ENCODE peak calls at places on chromosomes 6 and 20, in nine cellular contexts. One of them, this sample, is unnamed.

GRCh38 chr6:7106752-7107577 is 796 bp upstream of the RREB1 start:
- DNase-seq in neural crest cell: peak; percentile 15
- DNase-seq in activated B cell treated with CpG ODN at 0.5 μM for 24 hours: peak; percentile 59
- DNase-seq in stimulated activated CD4-positive, alpha-beta T cell treated with anti-CD3 and anti-CD28 coated beads, Interleukin-4, amount 100 ng/mL, for 48 hours: peak; percentile 57
- DNase-seq in ACHN: no peak
- DNase-seq in NCI-H524: peak; percentile 56
- DNase-seq in AG08395: peak; percentile 60
- DNase-seq in activated CD4-positive, alpha-beta T cell treated with anti-CD3 and anti-CD28 coated beads, Interleukin-2, amount 50 U/mL, for 48 hours: peak; percentile 67
- DNase-seq in Right ventricle myocardium superior: peak; percentile 51
- DNase-seq in this sample: peak; percentile 37

GRCh38 chr6:115570326-115570725 is 490.4 kb downstream of the FRK start:
- DNase-seq in AG08395: peak; percentile 53
- DNase-seq in ACHN: no peak
- DNase-seq in neural crest cell: no peak
- DNase-seq in activated B cell treated with CpG ODN at 0.5 μM for 24 hours: no peak
- DNase-seq in Right ventricle myocardium superior: no peak
- DNase-seq in NCI-H524: no peak
- DNase-seq in stimulated activated CD4-positive, alpha-beta T cell treated with anti-CD3 and anti-CD28 coated beads, Interleukin-4, amount 100 ng/mL, for 48 hours: no peak
- DNase-seq in activated CD4-positive, alpha-beta T cell treated with anti-CD3 and anti-CD28 coated beads, Interleukin-2, amount 50 U/mL, for 48 hours: no peak
- DNase-seq in this sample: no peak

GRCh38 chr6:136889271-136890193 is 32.6 kb upstream of the SLC35D3 start:
- DNase-seq in NCI-H524: no peak
- DNase-seq in neural crest cell: no peak
- DNase-seq in ACHN: no peak
- DNase-seq in activated CD4-positive, alpha-beta T cell treated with anti-CD3 and anti-CD28 coated beads, Interleukin-2, amount 50 U/mL, for 48 hours: no peak
- DNase-seq in activated B cell treated with CpG ODN at 0.5 μM for 24 hours: no peak
- DNase-seq in Right ventricle myocardium superior: no peak
- DNase-seq in AG08395: no peak
- DNase-seq in stimulated activated CD4-positive, alpha-beta T cell treated with anti-CD3 and anti-CD28 coated beads, Interleukin-4, amount 100 ng/mL, for 48 hours: no peak
- DNase-seq in this sample: no peak

GRCh38 chr20:50141811-50142561 is 11.5 kb downstream of the PEDS1 start:
- DNase-seq in ACHN: no peak
- DNase-seq in stimulated activated CD4-positive, alpha-beta T cell treated with anti-CD3 and anti-CD28 coated beads, Interleukin-4, amount 100 ng/mL, for 48 hours: no peak
- DNase-seq in Right ventricle myocardium superior: no peak
- DNase-seq in activated CD4-positive, alpha-beta T cell treated with anti-CD3 and anti-CD28 coated beads, Interleukin-2, amount 50 U/mL, for 48 hours: no peak
- DNase-seq in activated B cell treated with CpG ODN at 0.5 μM for 24 hours: no peak
- DNase-seq in NCI-H524: no peak
- DNase-seq in neural crest cell: no peak
- DNase-seq in AG08395: no peak
- DNase-seq in this sample: no peak

GRCh38 chr20:45317826-45318225 is 9.7 kb upstream of the MATN4 start:
- DNase-seq in NCI-H524: no peak
- DNase-seq in neural crest cell: no peak
- DNase-seq in activated B cell treated with CpG ODN at 0.5 μM for 24 hours: no peak
- DNase-seq in ACHN: no peak
- DNase-seq in Right ventricle myocardium superior: no peak
- DNase-seq in stimulated activated CD4-positive, alpha-beta T cell treated with anti-CD3 and anti-CD28 coated beads, Interleukin-4, amount 100 ng/mL, for 48 hours: no peak
- DNase-seq in activated CD4-positive, alpha-beta T cell treated with anti-CD3 and anti-CD28 coated beads, Interleukin-2, amount 50 U/mL, for 48 hours: no peak
- DNase-seq in AG08395: no peak
- DNase-seq in this sample: no peak

GRCh38 chr6:154986787-154987235 is 8.3 kb upstream of the TIAM2 start:
- DNase-seq in Right ventricle myocardium superior: no peak
- DNase-seq in NCI-H524: no peak
- DNase-seq in neural crest cell: no peak
- DNase-seq in ACHN: no peak
- DNase-seq in activated CD4-positive, alpha-beta T cell treated with anti-CD3 and anti-CD28 coated beads, Interleukin-2, amount 50 U/mL, for 48 hours: no peak
- DNase-seq in activated B cell treated with CpG ODN at 0.5 μM for 24 hours: no peak
- DNase-seq in stimulated activated CD4-positive, alpha-beta T cell treated with anti-CD3 and anti-CD28 coated beads, Interleukin-4, amount 100 ng/mL, for 48 hours: no peak
- DNase-seq in AG08395: no peak
- DNase-seq in this sample: no peak

GRCh38 chr6:14804444-14805210 is 441.2 kb upstream of the JARID2 start:
- DNase-seq in NCI-H524: peak; percentile 12
- DNase-seq in Right ventricle myocardium superior: peak; percentile 92
- DNase-seq in neural crest cell: no peak
- DNase-seq in ACHN: no peak
- DNase-seq in activated B cell treated with CpG ODN at 0.5 μM for 24 hours: no peak
- DNase-seq in AG08395: peak; percentile 79
- DNase-seq in activated CD4-positive, alpha-beta T cell treated with anti-CD3 and anti-CD28 coated beads, Interleukin-2, amount 50 U/mL, for 48 hours: no peak
- DNase-seq in stimulated activated CD4-positive, alpha-beta T cell treated with anti-CD3 and anti-CD28 coated beads, Interleukin-4, amount 100 ng/mL, for 48 hours: no peak
- DNase-seq in this sample: peak; percentile 29

GRCh38 chr6:149176971-149177667 is 140.4 kb upstream of the TAB2 start:
- DNase-seq in stimulated activated CD4-positive, alpha-beta T cell treated with anti-CD3 and anti-CD28 coated beads, Interleukin-4, amount 100 ng/mL, for 48 hours: no peak
- DNase-seq in Right ventricle myocardium superior: no peak
- DNase-seq in AG08395: no peak
- DNase-seq in activated CD4-positive, alpha-beta T cell treated with anti-CD3 and anti-CD28 coated beads, Interleukin-2, amount 50 U/mL, for 48 hours: no peak
- DNase-seq in ACHN: no peak
- DNase-seq in NCI-H524: no peak
- DNase-seq in neural crest cell: no peak
- DNase-seq in activated B cell treated with CpG ODN at 0.5 μM for 24 hours: no peak
- DNase-seq in this sample: no peak

GRCh38 chr6:148109732-148110131 is 232.9 kb upstream of the SASH1 start:
- DNase-seq in activated CD4-positive, alpha-beta T cell treated with anti-CD3 and anti-CD28 coated beads, Interleukin-2, amount 50 U/mL, for 48 hours: no peak
- DNase-seq in stimulated activated CD4-positive, alpha-beta T cell treated with anti-CD3 and anti-CD28 coated beads, Interleukin-4, amount 100 ng/mL, for 48 hours: no peak
- DNase-seq in AG08395: no peak
- DNase-seq in ACHN: no peak
- DNase-seq in Right ventricle myocardium superior: no peak
- DNase-seq in neural crest cell: no peak
- DNase-seq in activated B cell treated with CpG ODN at 0.5 μM for 24 hours: no peak
- DNase-seq in NCI-H524: peak; percentile 95
- DNase-seq in this sample: no peak

GRCh38 chr6:142856857-142857608 is 87.9 kb downstream of the HIVEP2 start:
- DNase-seq in stimulated activated CD4-positive, alpha-beta T cell treated with anti-CD3 and anti-CD28 coated beads, Interleukin-4, amount 100 ng/mL, for 48 hours: no peak
- DNase-seq in activated CD4-positive, alpha-beta T cell treated with anti-CD3 and anti-CD28 coated beads, Interleukin-2, amount 50 U/mL, for 48 hours: no peak
- DNase-seq in neural crest cell: no peak
- DNase-seq in NCI-H524: no peak
- DNase-seq in activated B cell treated with CpG ODN at 0.5 μM for 24 hours: no peak
- DNase-seq in AG08395: no peak
- DNase-seq in ACHN: no peak
- DNase-seq in Right ventricle myocardium superior: no peak
- DNase-seq in this sample: no peak

GRCh38 chr6:121823437-121823851 is 388.0 kb downstream of the GJA1 start:
- DNase-seq in activated CD4-positive, alpha-beta T cell treated with anti-CD3 and anti-CD28 coated beads, Interleukin-2, amount 50 U/mL, for 48 hours: no peak
- DNase-seq in NCI-H524: peak; percentile 16
- DNase-seq in ACHN: peak; percentile 44
- DNase-seq in Right ventricle myocardium superior: no peak
- DNase-seq in stimulated activated CD4-positive, alpha-beta T cell treated with anti-CD3 and anti-CD28 coated beads, Interleukin-4, amount 100 ng/mL, for 48 hours: no peak
- DNase-seq in neural crest cell: no peak
- DNase-seq in AG08395: peak; percentile 24
- DNase-seq in activated B cell treated with CpG ODN at 0.5 μM for 24 hours: no peak
- DNase-seq in this sample: no peak

GRCh38 chr6:22888147-22888831 is 318.9 kb downstream of the HDGFL1 start:
- DNase-seq in neural crest cell: no peak
- DNase-seq in NCI-H524: no peak
- DNase-seq in Right ventricle myocardium superior: no peak
- DNase-seq in AG08395: no peak
- DNase-seq in ACHN: no peak
- DNase-seq in activated CD4-positive, alpha-beta T cell treated with anti-CD3 and anti-CD28 coated beads, Interleukin-2, amount 50 U/mL, for 48 hours: no peak
- DNase-seq in stimulated activated CD4-positive, alpha-beta T cell treated with anti-CD3 and anti-CD28 coated beads, Interleukin-4, amount 100 ng/mL, for 48 hours: no peak
- DNase-seq in activated B cell treated with CpG ODN at 0.5 μM for 24 hours: no peak
- DNase-seq in this sample: no peak